ENCODE peak calls at places on chromosome 14, in four cellular contexts. One of them, this sample, is unnamed.

GRCh38 chr14:45211295-45211694 is 41.7 kb downstream of the MIS18BP1 start:
- DNase-seq in osteoblast: no peak
- DNase-seq in GM12865: no peak
- DNase-seq in IMR-90: no peak
- DNase-seq in this sample: no peak

GRCh38 chr14:69648480-69649414 is 37.4 kb downstream of the SUSD6 start:
- DNase-seq in IMR-90: peak
- DNase-seq in GM12865: peak
- DNase-seq in osteoblast: peak
- DNase-seq in this sample: peak

GRCh38 chr14:59013672-59014298 is 174.7 kb upstream of the DAAM1 start:
- DNase-seq in osteoblast: no peak
- DNase-seq in IMR-90: peak
- DNase-seq in GM12865: no peak
- DNase-seq in this sample: no peak

GRCh38 chr14:21220874-21221477 is 48.3 kb downstream of the HNRNPC start:
- DNase-seq in GM12865: no peak
- DNase-seq in osteoblast: no peak
- DNase-seq in IMR-90: peak
- DNase-seq in this sample: no peak

GRCh38 chr14:99737451-99737951 is 53.4 kb downstream of the CYP46A1 start:
- DNase-seq in IMR-90: no peak
- DNase-seq in GM12865: no peak
- DNase-seq in osteoblast: peak
- DNase-seq in this sample: no peak

GRCh38 chr14:28142400-28143015 is 624.1 kb upstream of the FOXG1 start:
- DNase-seq in IMR-90: no peak
- DNase-seq in GM12865: no peak
- DNase-seq in osteoblast: no peak
- DNase-seq in this sample: no peak

GRCh38 chr14:36647827-36648753 is 13.6 kb upstream of the PAX9 start:
- DNase-seq in osteoblast: peak
- DNase-seq in IMR-90: peak
- DNase-seq in GM12865: no peak
- DNase-seq in this sample: peak

GRCh38 chr14:30995674-30996073 is 29.8 kb upstream of the AP4S1 start:
- DNase-seq in osteoblast: no peak
- DNase-seq in GM12865: no peak
- DNase-seq in IMR-90: no peak
- DNase-seq in this sample: no peak

GRCh38 chr14:73745571-73746539 is 31.7 kb upstream of the PNMA1 start:
- DNase-seq in GM12865: no peak
- DNase-seq in osteoblast: peak
- DNase-seq in IMR-90: no peak
- DNase-seq in this sample: no peak

GRCh38 chr14:69992564-69992963 is 113.3 kb downstream of the SMOC1 start:
- DNase-seq in osteoblast: no peak
- DNase-seq in GM12865: no peak
- DNase-seq in IMR-90: no peak
- DNase-seq in this sample: no peak

GRCh38 chr14:91415794-91416743 is 1.6 kb downstream of the CCDC88C start:
- DNase-seq in IMR-90: no peak
- DNase-seq in GM12865: peak
- DNase-seq in osteoblast: no peak
- DNase-seq in this sample: peak

GRCh38 chr14:36666416-36667206 is 5.0 kb downstream of the PAX9 start:
- DNase-seq in GM12865: no peak
- DNase-seq in osteoblast: no peak
- DNase-seq in IMR-90: no peak
- DNase-seq in this sample: peak

GRCh38 chr14:101035466-101036225 is 132.1 kb upstream of the RTL1 start:
- DNase-seq in osteoblast: no peak
- DNase-seq in IMR-90: no peak
- DNase-seq in GM12865: no peak
- DNase-seq in this sample: no peak

GRCh38 chr14:100158566-100159106 is 809 bp downstream of the DEGS2 start:
- DNase-seq in GM12865: no peak
- DNase-seq in osteoblast: no peak
- DNase-seq in IMR-90: no peak
- DNase-seq in this sample: no peak

GRCh38 chr14:66884149-66884548 is 305.1 kb upstream of the GARIN2 start:
- DNase-seq in osteoblast: no peak
- DNase-seq in GM12865: no peak
- DNase-seq in IMR-90: no peak
- DNase-seq in this sample: no peak

GRCh38 chr14:74568380-74568649 is 43.7 kb downstream of the LTBP2 start:
- DNase-seq in GM12865: no peak
- DNase-seq in IMR-90: no peak
- DNase-seq in osteoblast: peak
- DNase-seq in this sample: no peak

GRCh38 chr14:88140874-88141273 is 135.9 kb downstream of the GPR65 start:
- DNase-seq in osteoblast: no peak
- DNase-seq in GM12865: no peak
- DNase-seq in IMR-90: no peak
- DNase-seq in this sample: no peak

GRCh38 chr14:75040959-75041358 is 10.3 kb downstream of the MLH3 start:
- DNase-seq in IMR-90: no peak
- DNase-seq in osteoblast: no peak
- DNase-seq in GM12865: no peak
- DNase-seq in this sample: no peak

GRCh38 chr14:73723799-73724621 is 9.8 kb upstream of the PNMA1 start:
- DNase-seq in GM12865: peak
- DNase-seq in IMR-90: peak
- DNase-seq in osteoblast: peak
- DNase-seq in this sample: no peak

GRCh38 chr14:92930737-92931602 is 8.0 kb downstream of the CHGA start:
- DNase-seq in IMR-90: no peak
- DNase-seq in GM12865: no peak
- DNase-seq in osteoblast: peak
- DNase-seq in this sample: no peak

GRCh38 chr14:76320975-76321374 is 55.0 kb upstream of the ESRRB start:
- DNase-seq in IMR-90: no peak
- DNase-seq in osteoblast: no peak
- DNase-seq in GM12865: no peak
- DNase-seq in this sample: no peak

GRCh38 chr14:105168979-105169507 is 467 bp upstream of the JAG2 start:
- DNase-seq in IMR-90: no peak
- DNase-seq in GM12865: peak
- DNase-seq in osteoblast: no peak
- DNase-seq in this sample: no peak
- TF ChIP-seq CTCF in IMR-90: peak
- TF ChIP-seq CTCF in GM12865: peak
- TF ChIP-seq CTCF in osteoblast: no peak
- TF ChIP-seq CTCF in this sample: peak

DNA sequence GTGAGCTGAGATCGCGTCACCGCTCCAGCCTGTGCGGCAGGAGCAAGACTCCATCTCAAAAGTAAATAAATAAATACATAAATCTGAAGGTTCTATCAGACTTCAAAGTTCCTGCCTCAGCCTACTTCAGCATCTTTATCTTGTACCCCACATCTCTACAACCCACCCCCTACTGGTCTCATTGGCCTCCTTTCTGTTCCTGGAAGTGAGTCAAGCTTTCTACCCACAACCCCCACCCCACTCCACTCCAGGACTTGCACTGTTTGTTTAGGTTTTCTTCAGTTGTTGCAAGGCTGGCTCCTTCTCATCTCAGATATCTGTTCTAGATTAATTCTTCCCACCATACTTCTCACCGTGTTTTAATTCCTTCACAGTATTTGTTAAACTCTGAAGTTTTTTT is 714 bp upstream of the PSMC6 start:
- DNase-seq in osteoblast: no peak
- DNase-seq in IMR-90: peak
- DNase-seq in GM12865: peak
- DNase-seq in this sample: peak
- TF ChIP-seq CTCF in osteoblast: no peak
- TF ChIP-seq CTCF in IMR-90: no peak
- TF ChIP-seq CTCF in GM12865: no peak
- TF ChIP-seq CTCF in this sample: no peak

GRCh38 chr14:89767861-89768268 is 186.7 kb downstream of the EFCAB11 start:
- DNase-seq in GM12865: peak
- DNase-seq in osteoblast: no peak
- DNase-seq in IMR-90: peak
- DNase-seq in this sample: peak
- TF ChIP-seq CTCF in GM12865: peak
- TF ChIP-seq CTCF in osteoblast: peak
- TF ChIP-seq CTCF in IMR-90: peak
- TF ChIP-seq CTCF in this sample: peak

GRCh38 chr14:68395585-68395984 is 397.3 kb downstream of the ZFP36L1 start:
- DNase-seq in IMR-90: peak
- DNase-seq in GM12865: no peak
- DNase-seq in osteoblast: peak
- DNase-seq in this sample: no peak

GRCh38 chr14:68397827-68398226 is 395.0 kb downstream of the ZFP36L1 start:
- DNase-seq in osteoblast: peak
- DNase-seq in IMR-90: peak
- DNase-seq in GM12865: no peak
- DNase-seq in this sample: no peak

GRCh38 chr14:68399971-68400370 is 392.9 kb downstream of the ZFP36L1 start:
- DNase-seq in osteoblast: no peak
- DNase-seq in IMR-90: no peak
- DNase-seq in GM12865: no peak
- DNase-seq in this sample: no peak

GRCh38 chr14:68396411-68396930 is 396.4 kb downstream of the ZFP36L1 start:
- DNase-seq in GM12865: no peak
- DNase-seq in osteoblast: no peak
- DNase-seq in IMR-90: no peak
- DNase-seq in this sample: no peak

DNA sequence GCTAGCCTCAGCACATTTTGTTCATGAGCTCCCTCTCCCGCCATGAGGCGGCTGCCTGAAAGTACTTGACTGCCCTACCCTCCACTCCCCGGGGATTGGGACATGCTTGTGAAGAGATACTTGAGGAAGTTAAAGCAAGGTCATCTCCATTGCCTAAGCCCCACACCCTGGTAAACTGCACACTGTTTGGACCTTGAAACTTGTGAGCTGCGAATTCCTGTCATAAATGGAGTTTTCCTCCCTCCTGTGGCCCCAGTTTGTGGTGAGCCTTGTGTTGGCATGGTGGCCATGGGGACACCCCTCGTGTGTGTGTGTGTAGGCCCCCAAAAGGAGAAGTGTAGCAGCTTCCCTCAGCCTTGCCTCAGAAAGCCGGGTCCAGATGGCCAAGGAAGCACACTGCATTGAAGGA is 395.5 kb downstream of the ZFP36L1 start:
- DNase-seq in osteoblast: no peak
- DNase-seq in IMR-90: no peak
- DNase-seq in GM12865: no peak
- DNase-seq in this sample: no peak
- TF ChIP-seq CTCF in osteoblast: no peak
- TF ChIP-seq CTCF in IMR-90: no peak
- TF ChIP-seq CTCF in GM12865: no peak
- TF ChIP-seq CTCF in this sample: no peak

DNA sequence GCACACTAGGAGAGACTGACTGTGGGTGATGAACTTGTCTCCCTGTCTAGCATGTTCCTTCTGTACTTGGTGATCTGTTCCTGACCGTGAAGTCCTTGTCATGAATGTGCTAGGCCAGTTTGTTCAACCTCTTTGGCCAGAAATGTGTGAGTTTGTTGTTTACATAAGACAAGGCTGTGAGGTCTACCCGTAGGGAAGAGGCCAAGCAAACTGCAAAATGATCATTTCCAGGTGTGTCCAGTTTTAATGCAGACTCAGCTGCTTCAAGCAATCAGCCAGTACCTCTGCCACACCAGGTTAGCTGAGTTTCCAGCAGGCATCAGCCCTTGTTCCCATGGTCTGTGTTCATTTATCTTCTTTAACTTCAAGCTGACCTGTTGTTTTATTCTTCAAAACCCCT is 440.2 kb downstream of the FUT8 start:
- DNase-seq in GM12865: no peak
- DNase-seq in osteoblast: no peak
- DNase-seq in IMR-90: no peak
- DNase-seq in this sample: no peak
- TF ChIP-seq CTCF in GM12865: no peak
- TF ChIP-seq CTCF in osteoblast: no peak
- TF ChIP-seq CTCF in IMR-90: no peak
- TF ChIP-seq CTCF in this sample: no peak

DNA sequence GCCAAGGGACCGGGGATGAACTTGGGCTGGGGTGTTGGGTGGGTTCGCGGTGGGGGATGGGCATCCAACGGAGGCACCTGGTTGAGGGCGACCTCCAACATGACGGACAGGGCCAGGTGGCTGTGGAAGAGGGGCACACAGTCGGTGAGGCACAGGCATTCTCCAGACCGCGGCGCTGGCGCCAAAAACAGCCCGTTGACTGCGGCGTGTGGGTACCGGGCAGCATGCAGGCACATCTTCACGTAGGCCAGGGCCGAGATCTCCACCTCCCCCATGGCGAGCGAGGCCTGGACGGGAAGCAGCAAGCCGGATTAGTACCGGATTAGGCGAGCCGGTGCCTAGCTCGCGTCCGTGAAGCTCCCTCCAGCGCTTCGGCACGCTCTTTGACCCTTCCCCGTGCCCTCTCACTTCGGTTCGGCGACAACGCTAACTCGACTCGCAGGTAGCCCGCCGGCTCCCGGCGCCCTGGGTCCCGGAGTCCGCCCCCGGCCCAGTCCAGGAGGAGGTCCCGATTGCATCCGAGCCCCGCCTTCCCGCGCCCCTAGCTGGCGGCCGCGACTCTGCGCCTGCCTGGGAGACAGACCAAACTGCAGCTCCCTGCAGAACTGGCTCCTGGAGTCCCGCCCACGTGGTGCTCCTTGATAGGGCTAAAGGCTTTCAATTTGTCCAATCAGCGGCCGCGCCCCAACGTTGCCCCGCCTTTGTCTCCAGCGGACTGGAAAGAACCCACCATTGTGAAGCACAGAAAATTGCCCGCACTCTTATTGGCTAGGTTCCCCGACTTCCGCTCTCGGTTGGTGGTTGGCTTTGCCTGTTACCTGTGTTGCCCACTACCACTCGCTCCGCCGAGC is at the start of gene EMC9:
- DNase-seq in IMR-90: peak
- DNase-seq in GM12865: peak
- DNase-seq in osteoblast: peak
- DNase-seq in this sample: peak
- TF ChIP-seq CTCF in IMR-90: peak
- TF ChIP-seq CTCF in GM12865: peak
- TF ChIP-seq CTCF in osteoblast: peak
- TF ChIP-seq CTCF in this sample: peak

GRCh38 chr14:33186656-33187055 is 248.0 kb downstream of the NPAS3 start:
- DNase-seq in osteoblast: no peak
- DNase-seq in IMR-90: no peak
- DNase-seq in GM12865: no peak
- DNase-seq in this sample: no peak
- TF ChIP-seq CTCF in osteoblast: no peak
- TF ChIP-seq CTCF in IMR-90: no peak
- TF ChIP-seq CTCF in GM12865: no peak
- TF ChIP-seq CTCF in this sample: no peak

DNA sequence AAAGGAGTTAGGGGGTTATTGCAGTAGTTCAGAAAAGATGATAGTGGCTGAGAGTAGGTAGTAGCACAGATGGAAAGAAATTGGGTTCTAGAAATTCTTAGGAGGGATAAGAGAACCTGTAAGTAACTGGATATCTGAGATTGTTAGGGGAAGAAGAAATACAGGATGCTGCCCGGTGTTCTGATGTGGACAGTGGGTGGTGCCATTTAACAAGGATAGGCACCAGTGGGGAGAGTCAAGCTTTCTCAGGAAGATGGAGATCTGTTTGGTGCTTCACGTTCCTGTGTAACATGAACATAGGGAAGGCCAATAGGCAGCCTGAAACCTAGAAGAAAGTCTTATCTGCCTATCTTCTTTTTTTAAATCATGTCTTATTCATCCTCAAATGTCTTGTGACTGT is 245.9 kb downstream of the NPAS3 start:
- DNase-seq in IMR-90: no peak
- DNase-seq in osteoblast: no peak
- DNase-seq in GM12865: no peak
- DNase-seq in this sample: no peak
- TF ChIP-seq CTCF in IMR-90: no peak
- TF ChIP-seq CTCF in osteoblast: no peak
- TF ChIP-seq CTCF in GM12865: no peak
- TF ChIP-seq CTCF in this sample: no peak

This sample was measured in GM10248.